ENCODE peak calls at places on chromosomes 5 and 9, in seven cellular contexts. X is fibroblast of lung, Z is endothelial cell of umbilical vein, Y is OCI-LY7, H is mammary epithelial cell, N is IMR-90, U is neural progenitor cell. D is an unnamed sample.

GRCh38 chr5:61790678-61791077 is 458.6 kb downstream of the ZSWIM6 start:
- DNase-seq in X (no peak), H (peak), U (no peak), Z (no peak), N (no peak), Y (no peak), D (no peak)

GRCh38 chr5:80988419-80988925 is 28.3 kb downstream of the RASGRF2 start:
- DNase-seq in H (no peak), Y (no peak), Z (no peak), N (no peak), U (no peak), X (no peak), D (no peak)

GRCh38 chr5:38872826-38873225 is 27.0 kb downstream of the OSMR start:
- DNase-seq in X (no peak), Z (no peak), H (peak), Y (no peak), U (no peak), N (no peak), D (no peak)

GRCh38 chr5:152181461-152181860 is 223.6 kb downstream of the NMUR2 start:
- DNase-seq in U (no peak), N (no peak), X (no peak), Y (no peak), Z (no peak), H (no peak), D (no peak)

GRCh38 chr9:97668485-97668884 is 28.7 kb downstream of the XPA start:
- DNase-seq in N (no peak), Y (no peak), H (no peak), Z (no peak), U (no peak), X (no peak), D (no peak)

GRCh38 chr5:168609806-168610482 is 30.8 kb upstream of the PANK3 start:
- DNase-seq in U (no peak), X (peak), H (no peak), Y (no peak), Z (no peak), N (no peak), D (no peak)

GRCh38 chr5:95334900-95335538 is 50.1 kb upstream of the MCTP1 start:
- DNase-seq in X (no peak), N (no peak), Z (no peak), Y (no peak), U (no peak), H (no peak), D (no peak)

GRCh38 chr9:79883073-79883645 is 311.4 kb downstream of the TLE4 start:
- DNase-seq in H (no peak), N (no peak), U (no peak), Z (no peak), Y (peak), X (no peak), D (peak)

GRCh38 chr5:176185133-176185733 is 53.0 kb upstream of the SIMC1 start:
- DNase-seq in U (no peak), X (no peak), N (peak), H (no peak), Z (no peak), Y (no peak), D (no peak)

GRCh38 chr9:97845130-97845529 is 7.9 kb upstream of the FOXE1 start:
- DNase-seq in U (no peak), H (peak), Z (no peak), Y (no peak), N (peak), X (peak), D (no peak)

GRCh38 chr5:141260458-141261237 is 15.5 kb downstream of the PCDHB15 start:
- DNase-seq in H (no peak), Y (peak), Z (peak), U (peak), N (peak), X (no peak), D (no peak)

GRCh38 chr9:8859416-8859815 is 1059.8 kb upstream of the DMAC1 start:
- DNase-seq in Z (no peak), N (no peak), Y (no peak), H (no peak), X (no peak), U (peak), D (no peak)

GRCh38 chr9:107283621-107284616 is 840 bp downstream of the RAD23B start:
- DNase-seq in U (peak), Z (peak), X (peak), N (peak), Y (peak), H (peak), D (peak)

GRCh38 chr9:81969971-81970370 is 18.6 kb upstream of the SPATA31D1 start:
- DNase-seq in N (peak), H (peak), X (peak), Z (no peak), U (no peak), Y (no peak), D (no peak)

GRCh38 chr5:140107312-140108092 is 6.4 kb upstream of the PURA start:
- DNase-seq in Y (peak), X (peak), H (peak), U (peak), N (peak), Z (peak), D (peak)

GRCh38 chr5:140109050-140109817 is 4.7 kb upstream of the PURA start:
- DNase-seq in Z (no peak), N (peak), X (no peak), U (peak), H (no peak), Y (no peak), D (no peak)

GRCh38 chr5:140108093-140109049 is 5.5 kb upstream of the PURA start:
- DNase-seq in H (no peak), N (no peak), Y (peak), Z (no peak), U (peak), X (no peak), D (peak)

GRCh38 chr5:140106101-140106500 is 7.8 kb upstream of the PURA start:
- DNase-seq in H (no peak), N (no peak), Y (peak), Z (no peak), U (no peak), X (no peak), D (no peak)

DNA sequence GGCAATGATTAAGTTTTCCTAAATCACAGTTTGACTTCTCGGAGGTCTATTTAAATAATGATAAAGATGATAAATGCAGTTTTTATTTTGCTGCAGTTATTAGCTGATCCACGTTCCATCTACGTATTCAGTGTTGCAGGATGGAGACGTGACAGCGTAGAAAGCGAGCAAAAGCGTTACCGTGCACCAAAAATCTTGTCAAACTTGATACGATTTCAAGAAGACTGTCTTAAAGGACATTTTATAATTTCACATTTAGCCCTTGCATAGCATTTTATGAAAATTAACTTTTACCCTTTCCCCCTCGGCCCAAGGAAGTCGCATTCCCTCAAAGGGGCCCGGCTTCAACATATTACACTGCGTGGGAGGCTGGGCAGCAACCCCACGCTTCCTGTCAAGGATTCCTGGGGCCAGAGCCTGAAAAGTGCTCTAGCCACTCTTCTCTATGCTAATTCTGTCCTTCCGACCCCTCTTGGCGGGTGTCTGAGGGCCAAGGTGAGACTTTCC is 7.1 kb upstream of the PURA start:
- DNase-seq in X (no peak), Y (no peak), H (no peak), N (no peak), U (no peak), Z (no peak), D (no peak)
- H2AFZ ChIP-seq in X (peak), Y (peak), H (peak), N (peak), U (peak), Z (peak), D (peak)

GRCh38 chr9:1732670-1733069 is 282.5 kb upstream of the SMARCA2 start:
- DNase-seq in N (no peak), Z (no peak), H (no peak), U (no peak), X (no peak), Y (peak), D (no peak)

GRCh38 chr9:1723616-1724015 is 291.5 kb upstream of the SMARCA2 start:
- DNase-seq in U (no peak), Y (no peak), H (no peak), N (no peak), Z (no peak), X (no peak), D (no peak)

GRCh38 chr9:1722404-1722803 is 292.7 kb upstream of the SMARCA2 start:
- DNase-seq in H (peak), Z (no peak), N (no peak), X (no peak), Y (no peak), U (no peak), D (no peak)

GRCh38 chr9:1729631-1730030 is 285.5 kb upstream of the SMARCA2 start:
- DNase-seq in Y (no peak), H (no peak), Z (no peak), U (no peak), N (no peak), X (no peak), D (no peak)

DNA sequence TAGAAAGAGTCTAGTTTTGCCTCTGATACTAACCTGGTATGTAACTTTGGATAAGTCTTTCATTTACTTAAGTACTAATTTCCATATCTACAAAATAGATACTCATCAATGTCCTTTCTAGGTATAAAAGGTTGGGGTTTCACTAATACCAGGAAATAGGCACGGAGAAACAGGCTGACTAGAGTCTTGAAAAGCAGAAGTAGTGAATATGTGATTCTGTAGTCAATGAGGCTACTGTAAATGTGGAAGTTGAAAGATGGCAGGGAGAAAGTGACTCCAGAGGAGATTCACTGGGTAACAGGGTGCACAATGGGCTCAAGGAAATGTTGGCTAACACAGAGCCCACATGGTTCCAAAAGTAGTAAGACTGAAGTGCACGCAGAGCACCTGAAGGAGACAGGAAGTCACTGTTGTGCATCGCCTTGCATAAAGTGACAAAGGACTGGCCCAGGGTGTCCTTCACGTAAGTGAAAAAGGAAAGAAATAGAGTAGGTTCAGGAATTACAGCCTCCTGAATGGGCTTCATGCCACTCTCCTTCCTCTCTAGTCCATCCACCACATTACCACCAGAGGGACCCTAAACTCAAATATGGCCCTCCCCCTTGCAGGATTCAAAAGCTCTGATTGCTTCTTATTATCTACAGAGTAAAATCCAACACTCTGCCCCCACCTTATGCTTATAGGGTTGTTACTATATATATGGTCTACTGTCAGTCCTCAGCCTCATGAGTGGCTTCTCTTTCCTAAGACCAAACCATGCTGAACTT is 288.0 kb upstream of the SMARCA2 start:
- DNase-seq in X (no peak), H (no peak), U (peak), Y (no peak), Z (no peak), N (no peak), D (no peak)
- TF ChIP-seq CTCF in X (no peak), H (no peak), U (peak), Y (peak), Z (no peak), N (no peak), D (peak)

GRCh38 chr5:76404694-76405306 is 1.7 kb downstream of the IQGAP2 start:
- DNase-seq in Z (no peak), N (no peak), X (no peak), H (no peak), Y (peak), U (no peak), D (peak)

GRCh38 chr5:76402251-76402879 is 720 bp upstream of the IQGAP2 start:
- DNase-seq in X (peak), N (no peak), U (peak), Y (peak), Z (peak), H (no peak), D (peak)

GRCh38 chr5:76402880-76403712 is at the start of gene IQGAP2:
- DNase-seq in Y (peak), Z (peak), U (peak), N (peak), X (peak), H (peak), D (peak)

GRCh38 chr5:76403713-76403962 is 553 bp downstream of the IQGAP2 start:
- DNase-seq in Y (no peak), H (no peak), X (no peak), N (no peak), Z (no peak), U (no peak), D (peak)

DNA sequence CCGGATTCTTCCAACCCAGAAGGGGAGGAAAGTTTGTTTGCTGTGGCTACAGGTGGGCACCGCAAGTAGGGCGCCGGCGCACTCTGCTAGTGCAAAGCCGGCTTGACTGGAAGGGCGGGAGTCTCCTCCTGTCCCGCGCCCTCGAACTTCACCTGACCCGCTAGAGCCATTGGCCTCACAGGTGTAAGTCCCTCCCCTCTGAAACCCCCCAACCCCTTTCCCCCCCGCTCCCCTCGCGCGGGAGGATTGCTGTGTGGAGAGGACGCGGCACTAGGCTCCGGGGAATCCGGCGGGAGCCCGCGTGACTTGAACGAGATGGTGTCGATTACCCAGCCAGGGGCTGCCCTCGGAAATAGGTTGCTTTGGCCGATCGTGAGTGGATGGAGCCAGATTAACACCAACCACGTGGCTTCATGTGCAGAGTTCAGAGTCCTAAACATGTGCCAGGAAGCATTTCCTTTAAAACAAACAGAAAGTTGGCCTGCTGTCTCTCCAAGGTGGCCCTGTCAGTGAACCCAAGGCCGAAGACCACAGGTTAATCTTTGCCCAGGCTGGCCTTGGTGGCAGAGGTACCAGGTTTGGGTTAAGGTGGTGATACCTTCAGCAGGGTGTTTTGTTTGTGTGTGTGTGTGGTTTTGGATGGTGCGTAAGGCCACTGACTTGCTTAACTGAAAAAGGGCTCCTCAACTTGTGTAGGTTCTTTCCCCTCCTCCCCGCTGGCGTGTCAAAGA is 1.0 kb downstream of the IQGAP2 start:
- DNase-seq in Y (peak), Z (no peak), N (no peak), X (no peak), U (peak), H (no peak), D (no peak)
- H2AFZ ChIP-seq in Y (peak), Z (no peak), N (peak), X (no peak), U (peak), H (no peak), D (peak)

GRCh38 chr9:134365791-134366222 is 39.6 kb downstream of the RXRA start:
- DNase-seq in N (no peak), Y (no peak), X (peak), U (peak), Z (no peak), H (peak), D (peak)
- TF ChIP-seq CTCF in N (peak), Y (no peak), X (peak), U (peak), Z (no peak), H (peak), D (no peak)

GRCh38 chr5:33501899-33502298 is 61.1 kb downstream of the TARS1 start:
- DNase-seq in Y (no peak), Z (no peak), N (no peak), X (no peak), U (no peak), H (no peak), D (no peak)

GRCh38 chr5:33501260-33501659 is 60.5 kb downstream of the TARS1 start:
- DNase-seq in Z (no peak), H (no peak), X (no peak), Y (no peak), U (peak), N (no peak), D (no peak)
- H2AFZ ChIP-seq in Z (no peak), H (no peak), X (no peak), Y (no peak), U (no peak), N (no peak), D (no peak)

D was measured in DND-41.